ENCODE peak calls at places on chromosomes 1 and 21, in four cellular contexts. K, X, G and P are unnamed samples.

GRCh38 chr1:204853446-204853845 is 17.2 kb upstream of the NFASC start:
- DNase-seq in K (no peak), X (no peak), G (no peak), P (no peak)

GRCh38 chr1:63119575-63120155 is 202.7 kb upstream of the FOXD3 start:
- DNase-seq in K (no peak), X (no peak), G (no peak), P (no peak)

GRCh38 chr1:16716691-16717173 is 23.6 kb upstream of the RNU1-4 start:
- DNase-seq in K (no peak), X (no peak), G (no peak), P (no peak)

GRCh38 chr1:220804202-220804586 is 17.5 kb downstream of the MTARC1 start:
- DNase-seq in K (no peak), X (no peak), G (no peak), P (no peak)

GRCh38 chr21:42672699-42673458 is 19.5 kb downstream of the PDE9A start:
- DNase-seq in K (no peak), X (no peak), G (no peak), P (no peak)

GRCh38 chr1:157992031-157992568 is 1.3 kb upstream of the KIRREL1 start:
- DNase-seq in K (peak; percentile 74), X (no peak), G (no peak), P (peak; percentile 67)

GRCh38 chr1:54811739-54812655 is 10.9 kb upstream of the TTC22 start:
- DNase-seq in K (no peak), X (no peak), G (no peak), P (no peak)

GRCh38 chr1:189429610-189430009 is 1048.1 kb downstream of the BRINP3 start:
- DNase-seq in K (no peak), X (peak; percentile 52), G (peak; percentile 58), P (no peak)

GRCh38 chr21:40760811-40761210 is 86.1 kb downstream of the DSCAM start:
- DNase-seq in K (no peak), X (no peak), G (no peak), P (no peak)

GRCh38 chr1:65527211-65527610 is 106.7 kb downstream of the LEPR start:
- DNase-seq in K (no peak), X (no peak), G (no peak), P (no peak)

GRCh38 chr1:154193821-154194220 is 1.9 kb upstream of the TPM3 start:
- DNase-seq in K (no peak), X (no peak), G (no peak), P (no peak)

GRCh38 chr1:15189692-15190321 is 36.3 kb downstream of the TMEM51 start:
- DNase-seq in K (peak; percentile 66), X (no peak), G (no peak), P (no peak)

GRCh38 chr1:202571719-202572339 is 138.4 kb downstream of the SYT2 start:
- DNase-seq in K (peak; percentile 44), X (peak; percentile 13), G (no peak), P (peak; percentile 45)

GRCh38 chr1:190849346-190849745 is 371.7 kb upstream of the BRINP3 start:
- DNase-seq in K (no peak), X (no peak), G (no peak), P (peak; percentile 62)

GRCh38 chr21:42309753-42310213 is 5.4 kb downstream of the TFF3 start:
- DNase-seq in K (peak; percentile 85), X (peak; percentile 6), G (peak; percentile 45), P (no peak)

GRCh38 chr1:66998972-66999371 is 55.0 kb downstream of the SLC35D1 start:
- DNase-seq in K (no peak), X (no peak), G (no peak), P (no peak)

GRCh38 chr1:32127780-32128179 is 19.9 kb downstream of the KPNA6 start:
- DNase-seq in K (no peak), X (no peak), G (no peak), P (no peak)

GRCh38 chr21:42056468-42056867 is 14.6 kb upstream of the UMODL1 start:
- DNase-seq in K (peak; percentile 72), X (no peak), G (no peak), P (no peak)

GRCh38 chr1:153783233-153784190 is 8.3 kb downstream of the SLC27A3 start:
- DNase-seq in K (peak; percentile 93), X (peak; percentile 71), G (peak; percentile 76), P (peak; percentile 90)

GRCh38 chr1:114154963-114155322 is 1.3 kb upstream of the SYT6 start:
- DNase-seq in K (no peak), X (no peak), G (no peak), P (no peak)

GRCh38 chr1:171961861-171962260 is 120.6 kb downstream of the DNM3 start:
- DNase-seq in K (no peak), X (no peak), G (no peak), P (no peak)

GRCh38 chr1:242425232-242425631 is 99.3 kb downstream of the PLD5 start:
- DNase-seq in K (no peak), X (peak; percentile 15), G (no peak), P (peak; percentile 29)

GRCh38 chr1:65467536-65467935 is 47.1 kb downstream of the LEPR start:
- DNase-seq in K (peak; percentile 60), X (no peak), G (no peak), P (peak; percentile 86)

GRCh38 chr1:64488862-64489261 is 18.9 kb downstream of the CACHD1 start:
- DNase-seq in K (no peak), X (no peak), G (no peak), P (peak; percentile 25)

GRCh38 chr1:37152491-37152890 is 118.2 kb upstream of the GRIK3 start:
- DNase-seq in K (no peak), X (no peak), G (no peak), P (no peak)

GRCh38 chr1:48077860-48078259 is 80.7 kb upstream of the TRABD2B start:
- DNase-seq in K (peak; percentile 40), X (no peak), G (no peak), P (no peak)

GRCh38 chr1:163083690-163084089 is 14.5 kb downstream of the RGS4 start:
- DNase-seq in K (no peak), X (no peak), G (no peak), P (no peak)

GRCh38 chr1:23167353-23168078 is 1.1 kb downstream of the LUZP1 start:
- DNase-seq in K (peak; percentile 65), X (no peak), G (no peak), P (peak; percentile 61)

GRCh38 chr1:241499910-241500309 is 19.6 kb downstream of the FH start:
- DNase-seq in K (no peak), X (no peak), G (no peak), P (no peak)

GRCh38 chr1:113199718-113200455 is 126.9 kb downstream of the LRIG2 start:
- DNase-seq in K (no peak), X (no peak), G (peak; percentile 31), P (no peak)

GRCh38 chr21:43818685-43819084 is 29.3 kb downstream of the RRP1 start:
- DNase-seq in K (no peak), X (no peak), G (no peak), P (no peak)

GRCh38 chr1:29424266-29424665 is 187.9 kb downstream of the PTPRU start:
- DNase-seq in K (no peak), X (no peak), G (no peak), P (no peak)

GRCh38 chr1:46406881-46407608 is 12.9 kb downstream of the FAAH start:
- DNase-seq in K (no peak), X (no peak), G (no peak), P (no peak)

DNA sequence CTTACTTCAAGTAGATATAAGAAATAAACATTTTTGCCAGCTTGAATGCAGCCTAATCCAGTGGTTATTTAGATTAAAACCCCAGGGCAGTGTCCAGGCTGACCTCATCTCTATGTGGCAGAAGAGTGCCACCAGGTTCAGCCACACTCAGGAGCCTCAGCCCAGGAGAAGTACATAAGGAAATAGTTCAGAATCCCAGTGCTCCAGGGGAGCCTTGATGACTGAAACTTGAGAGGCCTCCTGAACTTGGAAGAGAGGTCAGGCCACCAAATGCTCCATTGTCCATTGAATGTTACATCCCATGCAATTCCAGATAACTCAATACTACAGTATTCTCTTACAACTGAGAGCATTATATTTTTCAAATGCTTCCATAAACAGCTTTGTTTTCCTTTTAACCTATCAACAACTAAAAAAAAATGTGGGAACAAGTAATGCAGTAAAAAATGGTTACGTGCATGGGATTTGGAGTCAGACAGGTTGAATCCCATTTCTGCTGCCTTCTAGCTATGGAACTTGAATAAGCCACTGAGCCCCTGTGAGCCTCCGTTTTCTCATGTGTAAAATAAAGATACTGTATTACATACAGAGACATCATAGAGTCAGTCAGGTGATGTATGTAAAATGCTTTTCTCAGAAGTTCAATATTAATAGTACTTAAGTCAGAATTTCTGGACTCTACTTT is 248.0 kb downstream of the PLPP3 start:
- DNase-seq in K (no peak), X (no peak), G (no peak), P (no peak)
- H3K4me1 ChIP-seq in K (no peaks in the 10 kb centered on the region), X (peaks cover 19% of the 10 kb centered on the region), G (no peaks in the 10 kb centered on the region), P (no peaks in the 10 kb centered on the region)

DNA sequence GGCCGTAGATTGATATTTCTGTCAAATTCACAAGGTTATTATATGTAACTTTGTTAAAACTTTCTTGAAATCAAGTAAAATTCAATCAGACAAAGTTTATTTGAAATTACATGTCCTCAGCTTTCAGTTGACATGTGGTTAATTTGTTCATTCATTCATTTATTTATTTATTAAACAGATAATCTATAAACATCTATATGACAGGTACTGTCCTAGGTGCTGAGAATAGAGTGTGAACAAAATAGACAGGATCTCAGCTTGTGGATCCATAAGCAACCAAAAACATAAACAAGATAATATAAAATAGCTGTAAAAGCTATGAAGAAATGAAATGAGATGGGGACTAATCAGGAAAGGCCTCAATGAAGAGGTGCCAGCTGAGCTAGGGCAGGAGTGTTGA is 72.0 kb downstream of the LRRC8D start:
- DNase-seq in K (no peak), X (no peak), G (no peak), P (no peak)
- H3K4me1 ChIP-seq in K (no peaks in the 10 kb centered on the region), X (peaks cover 8% of the 10 kb centered on the region), G (no peaks in the 10 kb centered on the region), P (peaks cover 6% of the 10 kb centered on the region)

DNA sequence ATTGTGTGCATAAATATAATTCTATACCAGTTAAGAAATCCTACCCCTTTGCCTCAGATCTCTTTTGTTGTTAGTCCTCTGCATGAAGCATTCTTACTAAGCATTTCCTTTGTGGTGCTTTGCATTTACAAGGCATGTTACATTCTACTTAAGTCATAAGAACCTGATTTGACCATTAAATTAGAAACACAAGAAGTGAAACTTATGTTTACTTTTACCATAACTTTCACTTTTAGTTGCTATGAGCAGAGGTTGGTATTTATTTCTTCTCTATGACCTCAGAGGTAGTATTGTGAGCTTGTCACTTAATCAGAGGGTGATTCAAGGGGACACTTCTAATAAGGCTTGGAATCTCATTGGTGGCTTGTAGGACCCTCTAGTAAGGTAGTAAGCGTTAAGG is 9.0 kb downstream of the FAM20B start:
- DNase-seq in K (no peak), X (no peak), G (no peak), P (no peak)
- H3K4me1 ChIP-seq in K (no peaks in the 10 kb centered on the region), X (peaks cover 18% of the 10 kb centered on the region), G (peaks cover 3% of the 10 kb centered on the region), P (peaks cover 47% of the 10 kb centered on the region)

GRCh38 chr1:57234459-57234858 is 189.4 kb downstream of the DAB1 start:
- DNase-seq in K (no peak), X (no peak), G (no peak), P (no peak)

GRCh38 chr1:57232500-57232899 is 191.4 kb downstream of the DAB1 start:
- DNase-seq in K (no peak), X (no peak), G (no peak), P (no peak)

GRCh38 chr1:57229998-57230397 is 193.9 kb downstream of the DAB1 start:
- DNase-seq in K (no peak), X (no peak), G (no peak), P (no peak)

GRCh38 chr1:57238408-57238807 is 185.5 kb downstream of the DAB1 start:
- DNase-seq in K (no peak), X (no peak), G (no peak), P (no peak)

DNA sequence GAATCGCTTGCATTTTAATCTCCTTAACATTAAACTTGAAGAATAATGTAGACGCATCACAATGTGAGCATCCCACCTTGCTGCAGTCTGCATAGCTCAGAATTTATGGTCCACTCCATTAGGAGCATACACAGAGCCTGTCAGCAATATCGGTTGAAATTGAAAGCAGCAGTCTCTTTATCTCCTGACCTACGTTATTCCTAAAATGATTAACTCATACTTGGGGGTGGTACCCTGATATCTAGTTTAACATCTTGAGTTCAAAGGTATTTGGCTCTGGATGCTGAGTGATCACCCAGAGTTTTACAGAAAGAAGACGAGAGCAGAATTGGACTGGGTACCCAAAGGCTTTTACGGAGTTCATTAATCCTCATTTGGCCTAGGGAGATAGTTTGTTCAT is 188.1 kb downstream of the DAB1 start:
- DNase-seq in K (no peak), X (no peak), G (no peak), P (no peak)
- H3K4me1 ChIP-seq in K (no peaks in the 10 kb centered on the region), X (no peaks in the 10 kb centered on the region), G (peaks cover 1% of the 10 kb centered on the region), P (no peaks in the 10 kb centered on the region)